ENCODE peak calls at places on chromosomes 4 and X, in four cellular contexts. B, R, Z and M are unnamed samples.

GRCh38 chr4:140739971-140740370 is 16.2 kb downstream of the TBC1D9 start:
- DNase-seq in B (no peak), Z (no peak), R (no peak), M (no peak)

GRCh38 chrX:63513825-63514574 is 162.9 kb upstream of the SPIN4 start:
- DNase-seq in R (no peak), B (peak; percentile 32), Z (no peak), M (no peak)

GRCh38 chr4:38785041-38785790 is 2.4 kb upstream of the TLR10 start:
- DNase-seq in R (no peak), B (no peak), Z (no peak), M (no peak)

GRCh38 chrX:70208479-70208878 is 26.0 kb upstream of the AWAT1 start:
- DNase-seq in B (no peak), Z (no peak), R (no peak), M (no peak)

GRCh38 chr4:21811576-21811975 is 137.0 kb downstream of the KCNIP4 start:
- DNase-seq in R (no peak), B (peak; percentile 66), Z (no peak), M (no peak)

GRCh38 chr4:17957689-17958088 is 63.9 kb downstream of the LCORL start:
- DNase-seq in R (no peak), B (peak; percentile 4), Z (no peak), M (no peak)

GRCh38 chr4:110550260-110550659 is 72.6 kb downstream of the PITX2 start:
- DNase-seq in Z (no peak), B (peak; percentile 48), R (no peak), M (no peak)

GRCh38 chrX:2823795-2824386 is 4.8 kb upstream of the GYG2 start:
- DNase-seq in Z (no peak), R (no peak), B (no peak), M (no peak)

GRCh38 chrX:40152173-40152705 is 54.5 kb upstream of the BCOR start:
- DNase-seq in Z (no peak), B (no peak), R (no peak), M (peak; percentile 22)

GRCh38 chr4:181958435-181958834 is 284.8 kb upstream of the TENM3 start:
- DNase-seq in Z (no peak), R (no peak), B (peak; percentile 30), M (no peak)

DNA sequence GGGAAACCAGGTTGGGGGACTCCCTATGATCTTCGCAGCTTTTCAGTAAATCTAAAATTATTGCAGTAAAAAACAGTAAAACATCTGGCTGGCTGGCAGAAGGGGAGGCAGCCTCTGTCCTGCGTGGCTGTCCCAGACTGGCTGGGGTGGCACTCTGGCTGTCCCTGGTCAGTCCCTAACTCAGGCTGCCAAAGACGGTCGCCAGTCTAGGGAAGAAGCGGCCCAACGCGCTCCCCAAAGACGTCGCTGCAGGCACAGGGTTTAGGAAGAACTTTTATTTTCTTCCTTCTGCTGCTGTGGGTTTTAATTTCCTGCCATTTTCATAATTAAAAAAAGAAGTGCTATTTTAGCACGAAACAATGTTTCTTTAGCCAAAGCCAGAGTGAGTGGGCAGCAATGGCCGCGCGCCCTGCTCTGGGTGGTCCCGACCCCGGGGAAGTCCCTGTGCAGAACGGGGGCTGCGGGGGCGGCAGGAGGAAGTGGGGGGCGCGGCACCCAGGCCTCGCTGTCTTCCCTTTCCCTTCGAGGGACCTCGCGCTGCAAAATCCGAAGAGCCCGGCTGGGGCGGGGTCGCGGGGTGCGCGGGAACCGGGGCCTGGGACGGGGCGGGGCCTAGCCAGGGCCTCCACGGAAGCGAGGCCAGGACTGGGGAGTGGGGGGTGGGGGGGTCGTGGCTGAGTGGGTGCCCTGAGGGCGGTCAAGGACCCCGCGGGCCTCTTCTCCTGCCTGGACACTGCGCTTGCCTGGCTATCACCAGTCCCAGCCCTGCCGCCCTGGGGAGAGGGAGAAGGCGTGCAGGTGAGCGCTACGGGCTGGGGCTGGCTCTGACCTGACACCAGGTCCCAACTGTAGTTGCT is 6.3 kb upstream of the LETM1 start:
- DNase-seq in R (no peak), Z (no peak), B (no peak), M (no peak)
- H3K4me3 ChIP-seq in R (peak overlapping the region; percentile 28), Z (no peak overlapping the region), B (no peak overlapping the region), M (no peak overlapping the region)

GRCh38 chr4:155966661-155967060 is 13.0 kb upstream of the CTSO start:
- DNase-seq in R (no peak), Z (no peak), B (peak; percentile 12), M (no peak)

GRCh38 chr4:155962697-155963096 is 9.0 kb upstream of the CTSO start:
- DNase-seq in R (no peak), Z (no peak), B (no peak), M (no peak)

GRCh38 chr4:155961575-155961974 is 7.9 kb upstream of the CTSO start:
- DNase-seq in R (no peak), Z (no peak), B (no peak), M (no peak)

GRCh38 chr4:155966171-155966570 is 12.5 kb upstream of the CTSO start:
- DNase-seq in R (no peak), B (no peak), Z (no peak), M (no peak)

DNA sequence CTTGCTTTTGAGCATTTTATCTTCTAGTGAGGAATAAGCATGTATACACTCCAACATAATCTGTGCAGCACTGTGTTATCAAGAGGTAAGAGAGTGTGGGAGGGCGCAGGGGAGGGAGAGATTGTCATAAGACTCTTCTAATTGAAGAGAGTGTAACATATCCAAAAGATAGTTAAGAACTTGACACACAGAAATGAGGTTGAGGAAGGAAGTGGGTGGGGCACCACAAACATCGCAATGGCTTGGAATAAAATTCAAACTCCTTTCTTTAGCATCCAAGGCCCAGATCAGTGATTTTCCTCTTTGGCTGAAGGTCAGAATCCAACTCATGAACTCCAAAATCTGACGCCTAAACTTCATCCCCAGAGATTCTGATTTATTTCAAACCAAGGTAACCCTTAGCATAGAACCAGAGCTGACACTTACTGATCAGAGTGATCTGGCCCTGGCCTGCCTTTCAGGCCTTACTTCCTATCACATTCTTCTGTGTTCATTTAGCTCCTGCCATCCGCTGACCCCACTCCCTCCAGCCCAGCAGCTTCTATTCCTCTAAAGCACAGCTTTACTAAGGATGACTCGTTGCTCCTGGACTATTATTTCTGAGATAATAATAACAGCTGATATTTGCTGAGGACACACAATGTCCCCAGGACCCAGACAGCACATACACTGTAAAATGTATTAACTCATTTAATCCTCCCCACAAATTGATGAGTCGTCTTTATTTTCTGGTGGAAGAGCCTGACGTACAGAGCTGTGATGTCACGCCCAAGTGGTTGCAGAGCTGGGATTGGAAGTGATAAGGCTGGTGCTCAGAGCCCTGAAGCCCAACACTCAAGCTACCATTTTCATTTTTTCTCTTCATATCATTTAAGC is 10.6 kb upstream of the CTSO start:
- DNase-seq in R (no peak), Z (no peak), B (no peak), M (no peak)
- H3K4me3 ChIP-seq in R (no peak overlapping the region), Z (no peak overlapping the region), B (no peak overlapping the region), M (no peak overlapping the region)

GRCh38 chr4:172995161-172995560 is 173.4 kb upstream of the GALNT7 start:
- DNase-seq in R (no peak), Z (no peak), B (no peak), M (no peak)
- H3K4me3 ChIP-seq in R (no peak overlapping the region), Z (no peak overlapping the region), B (no peak overlapping the region), M (no peak overlapping the region)

DNA sequence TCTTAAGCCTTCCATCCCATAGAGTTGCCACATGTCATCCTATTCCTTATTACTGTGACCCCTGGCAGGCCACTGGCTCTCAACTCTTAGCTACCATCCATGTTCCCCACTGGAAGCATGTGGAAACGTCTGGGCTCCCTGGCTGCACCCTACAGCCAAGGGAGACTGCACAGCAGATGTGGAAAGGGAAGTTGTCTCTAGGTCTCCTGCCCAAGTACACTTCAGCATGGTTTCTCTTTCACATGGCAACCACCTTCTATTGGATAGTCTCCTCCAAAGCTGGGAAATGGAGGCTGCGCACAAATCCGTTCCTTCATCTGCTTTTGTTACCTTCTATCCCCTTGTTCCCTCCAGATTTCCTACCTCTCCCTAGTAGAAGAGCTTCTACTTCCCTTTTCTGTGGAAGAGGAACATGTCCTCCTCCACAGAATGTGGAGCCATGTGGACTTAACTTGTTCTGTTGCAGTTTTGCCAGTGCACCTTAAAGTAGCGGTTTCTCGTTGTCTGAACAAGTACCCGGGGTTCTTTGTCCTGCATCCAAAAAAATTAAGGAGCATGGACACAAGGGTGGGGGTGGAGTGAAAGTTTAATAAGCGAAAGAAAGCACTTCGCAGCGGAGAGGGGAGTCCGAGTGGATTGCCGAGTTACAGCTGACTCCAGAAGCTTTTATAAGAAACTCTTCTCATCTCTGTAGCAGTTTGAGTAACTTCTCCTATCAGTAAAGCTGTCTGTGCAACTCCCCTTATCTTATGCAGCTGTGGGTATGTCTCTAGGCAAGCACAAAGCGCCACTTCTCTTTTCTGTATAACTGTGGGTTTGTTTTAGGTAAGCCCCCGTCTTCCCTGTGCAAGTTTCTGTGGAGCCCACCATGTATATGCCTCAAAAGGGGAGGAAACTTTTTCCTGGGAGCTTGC is 52.5 kb downstream of the HMGB2 start:
- DNase-seq in B (no peak), Z (no peak), R (no peak), M (no peak)
- H3K4me3 ChIP-seq in B (no peak overlapping the region), Z (no peak overlapping the region), R (no peak overlapping the region), M (no peak overlapping the region)

GRCh38 chr4:60683953-60684352 is 516.2 kb upstream of the ADGRL3 start:
- DNase-seq in B (peak; percentile 9), Z (no peak), R (no peak), M (no peak)

GRCh38 chr4:60683357-60683756 is 516.8 kb upstream of the ADGRL3 start:
- DNase-seq in B (peak; percentile 37), R (no peak), Z (no peak), M (no peak)

DNA sequence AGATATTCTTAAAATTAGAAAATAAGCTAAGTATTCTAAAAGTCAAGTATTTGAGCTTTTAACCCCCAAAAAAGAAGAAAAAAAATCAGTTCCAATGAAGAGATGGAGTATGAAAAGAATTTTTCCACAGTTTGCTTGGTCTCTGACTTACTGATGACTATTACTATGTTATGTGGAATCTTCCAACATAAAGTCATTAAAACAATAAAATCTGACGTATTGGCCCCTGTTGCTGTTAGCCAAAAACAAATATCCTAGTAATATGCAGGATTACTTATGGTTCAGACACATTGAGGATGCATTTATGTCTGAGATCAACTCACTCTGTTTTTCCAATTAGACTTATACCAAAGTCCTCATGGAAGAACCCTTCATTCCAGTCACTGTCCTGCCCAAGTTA is 517.2 kb upstream of the ADGRL3 start:
- DNase-seq in B (no peak), Z (no peak), R (no peak), M (no peak)
- H3K4me3 ChIP-seq in B (no peak overlapping the region), Z (no peak overlapping the region), R (no peak overlapping the region), M (no peak overlapping the region)

GRCh38 chr4:132123870-132124623 is 1025.0 kb upstream of the PCDH10 start:
- DNase-seq in B (no peak), Z (no peak), R (peak; percentile 26), M (no peak)

GRCh38 chr4:132125131-132125530 is 1024.0 kb upstream of the PCDH10 start:
- DNase-seq in R (no peak), Z (no peak), B (no peak), M (no peak)

GRCh38 chr4:132124624-132124974 is 1024.5 kb upstream of the PCDH10 start:
- DNase-seq in Z (no peak), B (no peak), R (no peak), M (no peak)
- H3K4me3 ChIP-seq in Z (no peak overlapping the region), B (no peak overlapping the region), R (no peak overlapping the region), M (no peak overlapping the region)

GRCh38 chr4:7871356-7871755 is 68.3 kb downstream of the AFAP1 start:
- DNase-seq in Z (no peak), B (no peak), R (no peak), M (no peak)
- H3K4me3 ChIP-seq in Z (no peak overlapping the region), B (no peak overlapping the region), R (no peak overlapping the region), M (no peak overlapping the region)

GRCh38 chrX:23783569-23784486 is 855 bp downstream of the SAT1 start:
- DNase-seq in Z (no peak), R (peak; percentile 40), B (peak; percentile 20), M (no peak)

GRCh38 chrX:23784487-23785301 is 1.7 kb downstream of the SAT1 start:
- DNase-seq in R (peak; percentile 29), Z (no peak), B (peak; percentile 26), M (no peak)

GRCh38 chrX:23785564-23785963 is 2.6 kb downstream of the SAT1 start:
- DNase-seq in B (no peak), R (no peak), Z (peak; percentile 28), M (no peak)

GRCh38 chrX:23782863-23783568 is at the start of gene SAT1:
- DNase-seq in R (peak; percentile 96), B (peak; percentile 91), Z (peak; percentile 100), M (peak; percentile 83)

GRCh38 chrX:23782455-23782854 is 518 bp upstream of the SAT1 start:
- DNase-seq in R (no peak), B (no peak), Z (no peak), M (no peak)
- H3K4me3 ChIP-seq in R (peak overlapping the region; percentile 35), B (peak overlapping the region; percentile 51), Z (peak overlapping the region; percentile 1), M (peak overlapping the region; percentile 31)